ENCODE peak calls at places on chromosomes 4 and X, in nine cellular contexts. One of them, this sample, is unnamed.

GRCh38 chr4:168501407-168501806 is 4.6 kb downstream of the PALLD start:
- DNase-seq in fibroblast of the aortic adventitia: no peak
- DNase-seq in hepatocyte: no peak
- DNase-seq in left ventricle myocardium inferior: no peak
- DNase-seq in BJ: no peak
- DNase-seq in GM06990: no peak
- DNase-seq in body of pancreas: peak
- DNase-seq in PC-3: peak
- DNase-seq in upper lobe of right lung: no peak
- DNase-seq in this sample: no peak

GRCh38 chr4:106444557-106444956 is 76.0 kb upstream of the GIMD1 start:
- DNase-seq in fibroblast of the aortic adventitia: peak
- DNase-seq in upper lobe of right lung: no peak
- DNase-seq in left ventricle myocardium inferior: no peak
- DNase-seq in PC-3: peak
- DNase-seq in hepatocyte: no peak
- DNase-seq in GM06990: no peak
- DNase-seq in BJ: peak
- DNase-seq in body of pancreas: no peak
- DNase-seq in this sample: peak

GRCh38 chr4:155999743-156000142 is 46.1 kb upstream of the CTSO start:
- DNase-seq in fibroblast of the aortic adventitia: peak
- DNase-seq in upper lobe of right lung: no peak
- DNase-seq in PC-3: peak
- DNase-seq in BJ: no peak
- DNase-seq in hepatocyte: peak
- DNase-seq in body of pancreas: no peak
- DNase-seq in left ventricle myocardium inferior: no peak
- DNase-seq in GM06990: no peak
- DNase-seq in this sample: no peak

GRCh38 chrX:19382500-19383145 is 38.9 kb downstream of the PDHA1 start:
- DNase-seq in BJ: no peak
- DNase-seq in PC-3: peak
- DNase-seq in GM06990: peak
- DNase-seq in left ventricle myocardium inferior: peak
- DNase-seq in fibroblast of the aortic adventitia: peak
- DNase-seq in hepatocyte: peak
- DNase-seq in body of pancreas: peak
- DNase-seq in upper lobe of right lung: peak
- DNase-seq in this sample: peak

GRCh38 chrX:110284159-110284558 is 33.7 kb downstream of the AMMECR1 start:
- DNase-seq in GM06990: no peak
- DNase-seq in left ventricle myocardium inferior: no peak
- DNase-seq in fibroblast of the aortic adventitia: peak
- DNase-seq in body of pancreas: no peak
- DNase-seq in BJ: peak
- DNase-seq in upper lobe of right lung: no peak
- DNase-seq in hepatocyte: no peak
- DNase-seq in PC-3: peak
- DNase-seq in this sample: peak

GRCh38 chr4:146095867-146096266 is 79.7 kb upstream of the LSM6 start:
- DNase-seq in hepatocyte: peak
- DNase-seq in GM06990: no peak
- DNase-seq in fibroblast of the aortic adventitia: no peak
- DNase-seq in BJ: no peak
- DNase-seq in left ventricle myocardium inferior: no peak
- DNase-seq in body of pancreas: no peak
- DNase-seq in PC-3: no peak
- DNase-seq in upper lobe of right lung: no peak
- DNase-seq in this sample: no peak

GRCh38 chr4:149715822-149716585 is 99.6 kb downstream of the IQCM start:
- DNase-seq in fibroblast of the aortic adventitia: no peak
- DNase-seq in GM06990: no peak
- DNase-seq in upper lobe of right lung: peak
- DNase-seq in hepatocyte: no peak
- DNase-seq in PC-3: no peak
- DNase-seq in body of pancreas: no peak
- DNase-seq in BJ: no peak
- DNase-seq in left ventricle myocardium inferior: no peak
- DNase-seq in this sample: no peak

GRCh38 chr4:123811763-123812390 is 415.3 kb downstream of the SPRY1 start:
- DNase-seq in BJ: no peak
- DNase-seq in PC-3: no peak
- DNase-seq in body of pancreas: no peak
- DNase-seq in GM06990: peak
- DNase-seq in fibroblast of the aortic adventitia: no peak
- DNase-seq in upper lobe of right lung: no peak
- DNase-seq in hepatocyte: no peak
- DNase-seq in left ventricle myocardium inferior: no peak
- DNase-seq in this sample: no peak

GRCh38 chr4:128574706-128575105 is 234.8 kb upstream of the JADE1 start:
- DNase-seq in upper lobe of right lung: peak
- DNase-seq in left ventricle myocardium inferior: peak
- DNase-seq in hepatocyte: peak
- DNase-seq in fibroblast of the aortic adventitia: peak
- DNase-seq in GM06990: peak
- DNase-seq in body of pancreas: peak
- DNase-seq in BJ: no peak
- DNase-seq in PC-3: peak
- DNase-seq in this sample: peak

GRCh38 chr4:190018201-190018920 is 8.7 kb downstream of the FRG2 start:
- DNase-seq in fibroblast of the aortic adventitia: no peak
- DNase-seq in hepatocyte: no peak
- DNase-seq in GM06990: no peak
- DNase-seq in PC-3: no peak
- DNase-seq in BJ: no peak
- DNase-seq in upper lobe of right lung: no peak
- DNase-seq in body of pancreas: no peak
- DNase-seq in left ventricle myocardium inferior: no peak
- DNase-seq in this sample: no peak

GRCh38 chr4:38873290-38873949 is 5.8 kb downstream of the FAM114A1 start:
- DNase-seq in PC-3: no peak
- DNase-seq in body of pancreas: no peak
- DNase-seq in left ventricle myocardium inferior: no peak
- DNase-seq in hepatocyte: no peak
- DNase-seq in GM06990: no peak
- DNase-seq in fibroblast of the aortic adventitia: no peak
- DNase-seq in BJ: no peak
- DNase-seq in upper lobe of right lung: no peak
- DNase-seq in this sample: no peak
- TF ChIP-seq CTCF in PC-3: no peak
- TF ChIP-seq CTCF in body of pancreas: no peak
- TF ChIP-seq CTCF in left ventricle myocardium inferior: no peak
- TF ChIP-seq CTCF in hepatocyte: no peak
- TF ChIP-seq CTCF in GM06990: no peak
- TF ChIP-seq CTCF in fibroblast of the aortic adventitia: no peak
- TF ChIP-seq CTCF in BJ: no peak
- TF ChIP-seq CTCF in upper lobe of right lung: no peak
- TF ChIP-seq CTCF in this sample: peak

DNA sequence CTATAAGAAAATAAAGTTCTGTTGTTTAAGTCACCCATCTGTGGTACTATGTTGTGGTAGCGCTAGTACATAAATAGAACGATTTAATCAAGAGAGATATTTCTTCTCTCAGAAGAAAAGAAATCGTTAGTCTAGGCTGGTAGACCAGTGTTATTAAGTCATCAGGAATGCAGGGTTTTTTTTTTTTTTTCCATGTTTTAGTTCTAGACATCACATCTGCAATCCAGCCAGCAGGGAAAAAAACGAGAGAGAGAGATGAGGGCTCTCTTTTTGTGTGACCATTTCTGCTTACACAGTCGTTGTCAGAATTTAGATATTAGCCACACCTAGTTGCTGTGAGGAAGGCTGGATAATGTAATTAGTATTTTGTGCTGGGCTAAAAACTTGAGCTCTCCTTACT is 417.4 kb downstream of the TMA16 start:
- DNase-seq in fibroblast of the aortic adventitia: no peak
- DNase-seq in BJ: no peak
- DNase-seq in left ventricle myocardium inferior: no peak
- DNase-seq in hepatocyte: no peak
- DNase-seq in upper lobe of right lung: no peak
- DNase-seq in GM06990: no peak
- DNase-seq in PC-3: no peak
- DNase-seq in body of pancreas: no peak
- DNase-seq in this sample: no peak
- H3K4me3 ChIP-seq in fibroblast of the aortic adventitia: no peak
- H3K4me3 ChIP-seq in BJ: no peak
- H3K4me3 ChIP-seq in left ventricle myocardium inferior: no peak
- H3K4me3 ChIP-seq in hepatocyte: no peak
- H3K4me3 ChIP-seq in upper lobe of right lung: no peak
- H3K4me3 ChIP-seq in GM06990: no peak
- H3K4me3 ChIP-seq in PC-3: no peak
- H3K4me3 ChIP-seq in body of pancreas: no peak
- H3K4me3 ChIP-seq in this sample: no peak

GRCh38 chr4:89829470-89830138 is 7.4 kb downstream of the SNCA start:
- DNase-seq in upper lobe of right lung: no peak
- DNase-seq in BJ: no peak
- DNase-seq in hepatocyte: no peak
- DNase-seq in PC-3: no peak
- DNase-seq in left ventricle myocardium inferior: no peak
- DNase-seq in body of pancreas: no peak
- DNase-seq in GM06990: peak
- DNase-seq in fibroblast of the aortic adventitia: no peak
- DNase-seq in this sample: peak
- TF ChIP-seq CTCF in upper lobe of right lung: no peak
- TF ChIP-seq CTCF in BJ: no peak
- TF ChIP-seq CTCF in hepatocyte: no peak
- TF ChIP-seq CTCF in PC-3: no peak
- TF ChIP-seq CTCF in left ventricle myocardium inferior: no peak
- TF ChIP-seq CTCF in body of pancreas: no peak
- TF ChIP-seq CTCF in GM06990: no peak
- TF ChIP-seq CTCF in fibroblast of the aortic adventitia: no peak
- TF ChIP-seq CTCF in this sample: no peak

DNA sequence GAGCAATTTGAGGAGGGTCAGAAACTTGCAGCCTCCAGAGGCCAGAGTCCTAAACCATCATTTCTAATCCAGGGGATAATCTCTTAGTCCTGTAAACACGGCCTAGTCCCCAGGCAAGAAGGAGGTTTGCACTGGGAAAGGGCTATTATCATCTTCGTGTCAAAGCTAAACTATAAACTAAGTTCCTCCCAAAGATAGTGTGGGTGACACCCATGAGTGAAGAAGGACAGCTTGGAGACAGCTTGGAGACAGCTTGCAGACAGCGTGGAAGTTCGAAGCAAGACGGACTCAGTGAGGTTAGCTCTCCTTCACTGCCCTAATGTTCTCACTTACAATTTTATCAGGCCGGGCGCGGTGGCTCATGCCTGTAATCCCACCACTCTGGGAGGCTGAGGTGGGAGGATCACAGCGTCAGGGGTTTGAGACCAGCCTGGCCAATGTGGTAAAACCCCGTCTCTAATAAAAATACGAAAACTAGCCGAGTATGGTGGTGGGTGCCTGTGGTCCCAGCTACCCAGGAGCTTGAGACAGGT is 19.3 kb upstream of the PLCXD1 start:
- DNase-seq in hepatocyte: no peak
- DNase-seq in PC-3: no peak
- DNase-seq in body of pancreas: no peak
- DNase-seq in upper lobe of right lung: no peak
- DNase-seq in fibroblast of the aortic adventitia: no peak
- DNase-seq in left ventricle myocardium inferior: no peak
- DNase-seq in GM06990: no peak
- DNase-seq in BJ: no peak
- DNase-seq in this sample: no peak
- H3K4me3 ChIP-seq in hepatocyte: no peak
- H3K4me3 ChIP-seq in PC-3: no peak
- H3K4me3 ChIP-seq in body of pancreas: no peak
- H3K4me3 ChIP-seq in upper lobe of right lung: no peak
- H3K4me3 ChIP-seq in fibroblast of the aortic adventitia: no peak
- H3K4me3 ChIP-seq in left ventricle myocardium inferior: no peak
- H3K4me3 ChIP-seq in GM06990: no peak
- H3K4me3 ChIP-seq in BJ: no peak
- H3K4me3 ChIP-seq in this sample: no peak

DNA sequence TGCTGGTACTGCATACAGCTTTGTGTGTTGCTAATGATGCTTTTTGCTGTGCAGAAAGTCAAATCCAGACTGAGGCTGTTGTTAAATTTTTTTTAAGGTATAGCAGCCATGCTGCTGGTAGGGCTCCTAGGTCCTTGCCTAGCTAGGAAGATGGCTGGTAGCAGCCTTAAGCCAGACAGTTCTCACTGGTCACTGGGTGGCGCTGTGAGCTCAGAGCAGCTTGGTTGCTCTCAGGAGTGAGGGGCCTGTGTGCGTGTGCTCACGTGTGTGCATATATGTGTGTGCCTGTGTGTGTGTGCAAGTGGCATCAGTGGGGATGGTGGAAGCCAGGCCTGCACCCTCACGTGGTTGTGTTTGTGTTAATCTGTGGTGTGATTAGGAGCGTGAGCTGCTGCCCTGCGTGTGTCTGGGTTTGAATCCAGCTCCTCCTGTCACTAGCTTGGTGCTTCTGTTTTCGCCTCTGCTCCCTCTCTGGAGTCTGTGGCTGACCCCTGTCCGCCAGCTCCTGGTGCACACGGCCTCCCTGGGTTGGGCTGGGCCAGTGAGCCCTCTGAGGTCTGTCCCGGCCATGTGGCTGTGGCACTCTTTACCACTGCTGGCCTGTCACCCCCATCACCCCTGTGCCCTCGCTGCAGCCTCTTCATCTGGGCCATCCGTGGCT is 46.1 kb downstream of the SORCS2 start:
- DNase-seq in fibroblast of the aortic adventitia: no peak
- DNase-seq in body of pancreas: no peak
- DNase-seq in BJ: no peak
- DNase-seq in PC-3: no peak
- DNase-seq in left ventricle myocardium inferior: no peak
- DNase-seq in upper lobe of right lung: no peak
- DNase-seq in hepatocyte: no peak
- DNase-seq in GM06990: no peak
- DNase-seq in this sample: no peak
- TF ChIP-seq CTCF in fibroblast of the aortic adventitia: peak
- TF ChIP-seq CTCF in body of pancreas: no peak
- TF ChIP-seq CTCF in BJ: peak
- TF ChIP-seq CTCF in PC-3: peak
- TF ChIP-seq CTCF in left ventricle myocardium inferior: no peak
- TF ChIP-seq CTCF in upper lobe of right lung: peak
- TF ChIP-seq CTCF in hepatocyte: peak
- TF ChIP-seq CTCF in GM06990: peak
- TF ChIP-seq CTCF in this sample: no peak

GRCh38 chr4:141195095-141195707 is 25.5 kb upstream of the ZNF330 start:
- DNase-seq in left ventricle myocardium inferior: no peak
- DNase-seq in upper lobe of right lung: no peak
- DNase-seq in BJ: no peak
- DNase-seq in PC-3: no peak
- DNase-seq in GM06990: no peak
- DNase-seq in fibroblast of the aortic adventitia: peak
- DNase-seq in body of pancreas: peak
- DNase-seq in hepatocyte: no peak
- DNase-seq in this sample: no peak

GRCh38 chr4:141193516-141193915 is 27.2 kb upstream of the ZNF330 start:
- DNase-seq in upper lobe of right lung: no peak
- DNase-seq in hepatocyte: no peak
- DNase-seq in PC-3: no peak
- DNase-seq in GM06990: no peak
- DNase-seq in fibroblast of the aortic adventitia: no peak
- DNase-seq in BJ: no peak
- DNase-seq in left ventricle myocardium inferior: no peak
- DNase-seq in body of pancreas: no peak
- DNase-seq in this sample: no peak

GRCh38 chr4:141196227-141196928 is 24.3 kb upstream of the ZNF330 start:
- DNase-seq in GM06990: no peak
- DNase-seq in PC-3: no peak
- DNase-seq in BJ: no peak
- DNase-seq in upper lobe of right lung: no peak
- DNase-seq in body of pancreas: no peak
- DNase-seq in hepatocyte: no peak
- DNase-seq in left ventricle myocardium inferior: no peak
- DNase-seq in fibroblast of the aortic adventitia: no peak
- DNase-seq in this sample: no peak

GRCh38 chr4:141192564-141192963 is 28.1 kb upstream of the ZNF330 start:
- DNase-seq in BJ: no peak
- DNase-seq in PC-3: no peak
- DNase-seq in fibroblast of the aortic adventitia: no peak
- DNase-seq in left ventricle myocardium inferior: no peak
- DNase-seq in upper lobe of right lung: no peak
- DNase-seq in GM06990: no peak
- DNase-seq in body of pancreas: no peak
- DNase-seq in hepatocyte: no peak
- DNase-seq in this sample: no peak
- H3K4me3 ChIP-seq in BJ: no peak
- H3K4me3 ChIP-seq in PC-3: no peak
- H3K4me3 ChIP-seq in fibroblast of the aortic adventitia: no peak
- H3K4me3 ChIP-seq in left ventricle myocardium inferior: no peak
- H3K4me3 ChIP-seq in upper lobe of right lung: no peak
- H3K4me3 ChIP-seq in GM06990: no peak
- H3K4me3 ChIP-seq in body of pancreas: no peak
- H3K4me3 ChIP-seq in hepatocyte: no peak
- H3K4me3 ChIP-seq in this sample: no peak

This sample was measured in fibroblast of pulmonary artery.